ENCODE peak calls at places on chromosome 1, in seven cellular contexts. One of them, this sample, is unnamed.
A peak's percentile ranks its signal among the peaks of the same experiment; 100 is the strongest.

GRCh38 chr1:241482761-241483250 is 36.7 kb downstream of the FH start:
- DNase-seq in fibroblast of pulmonary artery: peak; percentile 47
- DNase-seq in glutamatergic neuron: no peak
- DNase-seq in colonic mucosa: no peak
- DNase-seq in BJ: peak; percentile 76
- DNase-seq in GM13977: no peak
- DNase-seq in AG04450: no peak
- DNase-seq in this sample: no peak

GRCh38 chr1:205518616-205519540 is 14.4 kb downstream of the CDK18 start:
- DNase-seq in BJ: no peak
- DNase-seq in glutamatergic neuron: no peak
- DNase-seq in GM13977: no peak
- DNase-seq in fibroblast of pulmonary artery: no peak
- DNase-seq in AG04450: no peak
- DNase-seq in colonic mucosa: peak; percentile 46
- DNase-seq in this sample: no peak

GRCh38 chr1:167648978-167649752 is 19.1 kb downstream of the RCSD1 start:
- DNase-seq in GM13977: no peak
- DNase-seq in AG04450: no peak
- DNase-seq in BJ: no peak
- DNase-seq in colonic mucosa: no peak
- DNase-seq in glutamatergic neuron: no peak
- DNase-seq in fibroblast of pulmonary artery: peak; percentile 38
- DNase-seq in this sample: no peak

GRCh38 chr1:98733782-98734112 is 72.2 kb downstream of the SNX7 start:
- DNase-seq in BJ: no peak
- DNase-seq in GM13977: no peak
- DNase-seq in colonic mucosa: no peak
- DNase-seq in fibroblast of pulmonary artery: peak; percentile 16
- DNase-seq in glutamatergic neuron: no peak
- DNase-seq in AG04450: no peak
- DNase-seq in this sample: no peak

GRCh38 chr1:53220962-53221286 is 490 bp upstream of the CZIB start:
- DNase-seq in fibroblast of pulmonary artery: no peak
- DNase-seq in BJ: no peak
- DNase-seq in glutamatergic neuron: no peak
- DNase-seq in colonic mucosa: no peak
- DNase-seq in GM13977: no peak
- DNase-seq in AG04450: no peak
- DNase-seq in this sample: no peak

GRCh38 chr1:3898994-3899775 is 887 bp downstream of the C1orf174 start:
- DNase-seq in fibroblast of pulmonary artery: no peak
- DNase-seq in AG04450: no peak
- DNase-seq in GM13977: no peak
- DNase-seq in BJ: no peak
- DNase-seq in colonic mucosa: no peak
- DNase-seq in glutamatergic neuron: no peak
- DNase-seq in this sample: no peak

GRCh38 chr1:159900086-159900680 is at the start of gene CFAP45:
- DNase-seq in AG04450: no peak
- DNase-seq in GM13977: peak; percentile 48
- DNase-seq in colonic mucosa: peak; percentile 89
- DNase-seq in fibroblast of pulmonary artery: peak; percentile 82
- DNase-seq in glutamatergic neuron: peak; percentile 80
- DNase-seq in BJ: no peak
- DNase-seq in this sample: peak; percentile 91

GRCh38 chr1:150389650-150390049 is 25.7 kb downstream of the RPRD2 start:
- DNase-seq in AG04450: no peak
- DNase-seq in BJ: no peak
- DNase-seq in fibroblast of pulmonary artery: no peak
- DNase-seq in colonic mucosa: no peak
- DNase-seq in GM13977: no peak
- DNase-seq in glutamatergic neuron: no peak
- DNase-seq in this sample: no peak

GRCh38 chr1:88544166-88544565 is 139.9 kb upstream of the PKN2 start:
- DNase-seq in GM13977: no peak
- DNase-seq in fibroblast of pulmonary artery: no peak
- DNase-seq in colonic mucosa: no peak
- DNase-seq in BJ: no peak
- DNase-seq in AG04450: no peak
- DNase-seq in glutamatergic neuron: no peak
- DNase-seq in this sample: no peak

GRCh38 chr1:212738330-212738729 is 38.7 kb upstream of the BATF3 start:
- DNase-seq in fibroblast of pulmonary artery: peak; percentile 14
- DNase-seq in GM13977: no peak
- DNase-seq in glutamatergic neuron: no peak
- DNase-seq in AG04450: no peak
- DNase-seq in BJ: no peak
- DNase-seq in colonic mucosa: no peak
- DNase-seq in this sample: no peak

GRCh38 chr1:33259879-33260278 is 3.6 kb downstream of the ZNF362 start:
- DNase-seq in colonic mucosa: no peak
- DNase-seq in AG04450: no peak
- DNase-seq in BJ: no peak
- DNase-seq in GM13977: no peak
- DNase-seq in fibroblast of pulmonary artery: no peak
- DNase-seq in glutamatergic neuron: no peak
- DNase-seq in this sample: no peak

GRCh38 chr1:115507256-115507589 is 134.5 kb upstream of the VANGL1 start:
- DNase-seq in colonic mucosa: no peak
- DNase-seq in glutamatergic neuron: peak; percentile 34
- DNase-seq in fibroblast of pulmonary artery: peak; percentile 68
- DNase-seq in BJ: no peak
- DNase-seq in GM13977: no peak
- DNase-seq in AG04450: no peak
- DNase-seq in this sample: peak; percentile 20
- TF ChIP-seq CTCF in colonic mucosa: no peak
- TF ChIP-seq CTCF in glutamatergic neuron: no peak
- TF ChIP-seq CTCF in fibroblast of pulmonary artery: peak; percentile 70
- TF ChIP-seq CTCF in BJ: peak; percentile 71
- TF ChIP-seq CTCF in GM13977: no peak
- TF ChIP-seq CTCF in AG04450: peak; percentile 72
- TF ChIP-seq CTCF in this sample: peak; percentile 41

GRCh38 chr1:5764959-5765358 is 227.3 kb downstream of the NPHP4 start:
- DNase-seq in glutamatergic neuron: no peak
- DNase-seq in AG04450: no peak
- DNase-seq in BJ: no peak
- DNase-seq in fibroblast of pulmonary artery: no peak
- DNase-seq in colonic mucosa: no peak
- DNase-seq in GM13977: no peak
- DNase-seq in this sample: no peak

GRCh38 chr1:5764464-5764863 is 227.8 kb downstream of the NPHP4 start:
- DNase-seq in AG04450: no peak
- DNase-seq in GM13977: no peak
- DNase-seq in fibroblast of pulmonary artery: no peak
- DNase-seq in colonic mucosa: no peak
- DNase-seq in BJ: no peak
- DNase-seq in glutamatergic neuron: no peak
- DNase-seq in this sample: no peak

GRCh38 chr1:5765465-5765864 is 226.8 kb downstream of the NPHP4 start:
- DNase-seq in glutamatergic neuron: no peak
- DNase-seq in GM13977: no peak
- DNase-seq in fibroblast of pulmonary artery: no peak
- DNase-seq in BJ: no peak
- DNase-seq in AG04450: no peak
- DNase-seq in colonic mucosa: no peak
- DNase-seq in this sample: no peak

GRCh38 chr1:5768014-5768413 is 224.2 kb downstream of the NPHP4 start:
- DNase-seq in BJ: no peak
- DNase-seq in colonic mucosa: no peak
- DNase-seq in glutamatergic neuron: peak; percentile 36
- DNase-seq in fibroblast of pulmonary artery: no peak
- DNase-seq in AG04450: no peak
- DNase-seq in GM13977: no peak
- DNase-seq in this sample: no peak

DNA sequence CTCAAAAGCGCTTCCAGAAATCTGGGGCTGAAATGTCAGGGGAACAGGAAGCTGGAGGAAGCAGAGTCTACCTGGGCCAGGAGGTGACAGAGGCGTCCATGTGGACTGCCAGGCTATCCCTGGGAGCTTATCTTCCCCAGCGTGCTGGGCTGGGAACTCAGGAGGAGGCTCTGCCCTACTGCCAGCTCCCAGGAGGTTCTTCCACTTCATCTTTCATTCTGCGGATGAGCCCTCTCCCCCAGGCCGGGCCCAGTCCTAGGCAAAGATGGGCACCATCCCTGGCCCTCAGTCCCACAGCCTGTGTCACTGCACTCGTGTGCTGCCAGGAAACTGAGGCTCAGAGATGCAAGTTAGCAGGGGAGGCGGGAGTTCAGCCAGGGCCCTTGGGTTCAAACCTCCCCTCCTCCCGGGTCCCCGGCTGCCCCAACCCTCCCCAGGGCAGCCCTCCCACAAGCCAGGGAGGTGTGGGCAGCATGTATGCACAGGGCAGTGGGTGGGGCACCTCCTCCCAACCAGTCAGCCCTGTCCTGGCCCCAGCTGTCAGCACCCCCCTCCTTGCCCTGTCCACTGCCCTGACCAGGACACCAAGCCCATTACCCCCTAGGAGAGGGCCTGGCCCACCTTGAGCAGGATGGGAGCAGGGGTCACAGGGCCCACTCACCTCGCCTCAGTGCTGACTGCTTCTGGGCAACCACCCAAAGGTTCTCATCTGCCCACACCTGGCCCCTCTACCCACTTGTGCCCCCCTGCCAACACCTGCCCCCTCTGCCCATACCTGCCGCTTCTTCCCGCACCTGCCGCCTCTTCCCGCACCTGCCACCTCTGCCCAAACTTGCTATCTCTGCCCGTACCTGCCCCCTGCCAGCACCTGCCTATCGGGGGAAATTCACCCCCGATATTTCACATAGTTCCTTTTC is 226.0 kb downstream of the NPHP4 start:
- DNase-seq in colonic mucosa: no peak
- DNase-seq in fibroblast of pulmonary artery: no peak
- DNase-seq in BJ: no peak
- DNase-seq in AG04450: no peak
- DNase-seq in glutamatergic neuron: no peak
- DNase-seq in GM13977: no peak
- DNase-seq in this sample: no peak
- TF ChIP-seq CTCF in colonic mucosa: no peak
- TF ChIP-seq CTCF in fibroblast of pulmonary artery: no peak
- TF ChIP-seq CTCF in BJ: no peak
- TF ChIP-seq CTCF in AG04450: no peak
- TF ChIP-seq CTCF in glutamatergic neuron: no peak
- TF ChIP-seq CTCF in GM13977: no peak
- TF ChIP-seq CTCF in this sample: no peak

DNA sequence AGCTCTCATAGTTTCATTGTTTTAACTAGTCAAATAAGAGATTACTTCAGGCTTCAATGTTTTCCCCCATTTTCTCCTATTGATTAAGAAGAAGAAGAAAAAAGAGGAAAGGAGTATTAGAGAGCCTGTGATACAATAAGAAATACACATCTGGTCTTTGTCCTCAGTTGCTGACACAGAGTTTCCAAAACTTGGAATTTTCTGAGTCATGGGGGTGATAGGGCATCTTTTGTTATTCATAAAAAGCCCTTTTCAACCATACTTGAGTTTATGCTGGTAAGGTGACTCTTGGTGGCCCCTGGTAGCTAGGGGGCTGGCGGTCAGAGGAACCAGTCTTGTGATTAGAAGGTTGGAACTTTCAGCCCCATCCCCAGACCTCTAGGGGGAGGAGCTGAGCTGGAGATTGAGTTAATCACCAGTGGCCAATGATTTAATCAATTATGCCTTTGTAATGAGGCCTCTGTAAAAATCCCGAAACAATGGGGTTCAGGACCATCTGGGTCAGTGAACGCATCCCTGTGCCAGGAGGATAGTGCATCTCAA is 28.9 kb upstream of the KLF18 start:
- DNase-seq in colonic mucosa: no peak
- DNase-seq in BJ: no peak
- DNase-seq in AG04450: no peak
- DNase-seq in fibroblast of pulmonary artery: peak; percentile 61
- DNase-seq in glutamatergic neuron: no peak
- DNase-seq in GM13977: no peak
- DNase-seq in this sample: no peak
- TF ChIP-seq CTCF in colonic mucosa: no peak
- TF ChIP-seq CTCF in BJ: no peak
- TF ChIP-seq CTCF in AG04450: no peak
- TF ChIP-seq CTCF in fibroblast of pulmonary artery: peak; percentile 7
- TF ChIP-seq CTCF in glutamatergic neuron: no peak
- TF ChIP-seq CTCF in GM13977: no peak
- TF ChIP-seq CTCF in this sample: no peak

GRCh38 chr1:184804220-184804619 is 49.6 kb upstream of the EDEM3 start:
- DNase-seq in glutamatergic neuron: no peak
- DNase-seq in fibroblast of pulmonary artery: no peak
- DNase-seq in colonic mucosa: no peak
- DNase-seq in GM13977: no peak
- DNase-seq in AG04450: no peak
- DNase-seq in BJ: no peak
- DNase-seq in this sample: no peak
- TF ChIP-seq CTCF in glutamatergic neuron: no peak
- TF ChIP-seq CTCF in fibroblast of pulmonary artery: no peak
- TF ChIP-seq CTCF in colonic mucosa: no peak
- TF ChIP-seq CTCF in GM13977: no peak
- TF ChIP-seq CTCF in AG04450: no peak
- TF ChIP-seq CTCF in BJ: no peak
- TF ChIP-seq CTCF in this sample: no peak

DNA sequence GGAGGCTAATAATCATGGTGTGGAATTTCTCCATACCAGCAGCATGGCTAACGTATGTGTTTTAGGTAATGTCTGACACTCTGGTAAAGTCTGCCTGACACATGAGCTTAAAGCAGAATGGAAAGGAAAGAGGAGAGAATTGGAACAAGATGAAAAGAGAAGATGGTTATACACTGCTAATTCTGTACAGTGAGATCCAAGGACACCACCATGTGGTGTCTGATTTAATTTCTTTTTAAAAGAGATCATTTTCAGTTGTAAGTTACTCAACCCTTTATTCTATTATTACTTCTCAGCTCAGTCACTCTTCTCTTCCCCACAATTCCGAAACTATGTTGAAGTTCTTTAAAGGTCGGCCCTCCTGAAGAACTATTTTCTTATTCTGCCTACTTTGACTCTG is 15.6 kb downstream of the PRKAB2 start:
- DNase-seq in BJ: no peak
- DNase-seq in AG04450: no peak
- DNase-seq in fibroblast of pulmonary artery: no peak
- DNase-seq in glutamatergic neuron: no peak
- DNase-seq in GM13977: no peak
- DNase-seq in colonic mucosa: no peak
- DNase-seq in this sample: no peak
- TF ChIP-seq CTCF in BJ: no peak
- TF ChIP-seq CTCF in AG04450: no peak
- TF ChIP-seq CTCF in fibroblast of pulmonary artery: no peak
- TF ChIP-seq CTCF in glutamatergic neuron: no peak
- TF ChIP-seq CTCF in GM13977: no peak
- TF ChIP-seq CTCF in colonic mucosa: no peak
- TF ChIP-seq CTCF in this sample: no peak

DNA sequence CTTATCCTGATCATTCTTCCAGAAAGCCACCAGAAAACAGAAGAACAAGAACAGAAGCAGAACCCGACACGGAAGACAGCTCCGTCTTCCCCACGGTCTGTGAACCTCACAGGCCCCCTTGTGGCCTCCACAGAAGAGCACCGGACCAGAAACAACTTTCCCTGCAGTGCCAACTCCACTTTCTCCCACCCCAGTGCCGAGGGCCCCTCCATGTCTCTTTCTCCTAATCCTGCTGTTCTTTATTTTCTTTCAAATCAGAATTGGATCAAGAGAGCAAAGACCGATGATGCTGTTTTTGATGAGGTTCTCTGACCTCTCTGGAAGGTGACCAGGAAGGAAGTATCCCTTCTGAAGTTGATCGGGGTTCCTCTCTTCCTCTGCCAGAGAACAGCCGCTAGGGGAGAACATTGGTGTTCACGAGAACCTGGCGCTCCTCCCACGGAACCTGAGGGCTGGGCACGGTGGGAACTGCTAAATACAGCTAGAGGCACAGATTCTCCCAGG is 58.9 kb upstream of the CTTNBP2NL start:
- DNase-seq in BJ: no peak
- DNase-seq in colonic mucosa: peak; percentile 32
- DNase-seq in glutamatergic neuron: peak; percentile 28
- DNase-seq in fibroblast of pulmonary artery: peak; percentile 64
- DNase-seq in AG04450: peak; percentile 11
- DNase-seq in GM13977: peak; percentile 21
- DNase-seq in this sample: peak; percentile 34
- TF ChIP-seq CTCF in BJ: peak; percentile 69
- TF ChIP-seq CTCF in colonic mucosa: peak; percentile 33
- TF ChIP-seq CTCF in glutamatergic neuron: peak; percentile 30
- TF ChIP-seq CTCF in fibroblast of pulmonary artery: peak; percentile 83
- TF ChIP-seq CTCF in AG04450: peak; percentile 69
- TF ChIP-seq CTCF in GM13977: peak; percentile 45
- TF ChIP-seq CTCF in this sample: peak; percentile 58